ENCODE peak calls at places on chromosomes 12 and 14, in eight cellular contexts. C is activated CD4-positive, alpha-beta T cell treated with anti-CD3 and anti-CD28 coated beads for 48 hours; K is HL-60; E is EH; J is globus pallidus; F is NCI-H2081; O is lower lobe of right lung; M is cardiac fibroblast. X is an unnamed sample.

GRCh38 chr12:61758661-61759060 is 501.5 kb upstream of the USP15 start:
- DNase-seq in C (no peak), K (no peak), E (no peak), J (no peak), F (no peak), O (no peak), M (no peak), X (no peak)

GRCh38 chr14:101563654-101564443 is 2.6 kb downstream of the DIO3 start:
- DNase-seq in C (no peak), K (no peak), E (no peak), J (no peak), F (no peak), O (peak; percentile 26), M (no peak), X (no peak)

GRCh38 chr14:50830044-50830931 is 674 bp downstream of the NIN start:
- DNase-seq in C (peak; percentile 70), K (peak; percentile 78), E (peak; percentile 55), J (peak; percentile 57), F (peak; percentile 46), O (peak; percentile 73), M (peak; percentile 43), X (peak; percentile 54)

GRCh38 chr12:42611571-42612257 is 22.2 kb upstream of the PRICKLE1 start:
- DNase-seq in C (no peak), K (no peak), E (no peak), J (no peak), F (no peak), O (no peak), M (peak; percentile 4), X (no peak)

GRCh38 chr14:91237219-91237618 is 7.3 kb downstream of the GPR68 start:
- DNase-seq in C (no peak), K (no peak), E (peak; percentile 86), J (no peak), F (no peak), O (no peak), M (peak; percentile 42), X (no peak)

GRCh38 chr14:85471744-85472143 is 58.2 kb upstream of the FLRT2 start:
- DNase-seq in C (no peak), K (no peak), E (peak; percentile 98), J (no peak), F (no peak), O (no peak), M (peak; percentile 88), X (no peak)

GRCh38 chr12:80698266-80698665 is 9.2 kb upstream of the MYF6 start:
- DNase-seq in C (no peak), K (no peak), E (no peak), J (no peak), F (no peak), O (no peak), M (no peak), X (no peak)

GRCh38 chr12:107236824-107237467 is 143.6 kb upstream of the CRY1 start:
- DNase-seq in C (no peak), K (no peak), E (peak; percentile 20), J (no peak), F (no peak), O (no peak), M (no peak), X (no peak)

GRCh38 chr14:35123388-35123703 is 994 bp downstream of the PRORP start:
- DNase-seq in C (no peak), K (peak; percentile 2), E (no peak), J (no peak), F (no peak), O (no peak), M (no peak), X (no peak)

GRCh38 chr14:102320033-102320660 is 601 bp downstream of the ZNF839 start:
- DNase-seq in C (peak; percentile 51), K (peak; percentile 27), E (peak; percentile 61), J (peak; percentile 48), F (peak; percentile 12), O (peak; percentile 58), M (peak; percentile 54), X (peak; percentile 45)

GRCh38 chr12:2779281-2779680 is 15.5 kb upstream of the FKBP4 start:
- DNase-seq in C (no peak), K (no peak), E (no peak), J (no peak), F (no peak), O (no peak), M (no peak), X (no peak)

GRCh38 chr12:46217686-46218508 is 50.9 kb downstream of the SLC38A1 start:
- DNase-seq in C (peak; percentile 61), K (peak; percentile 93), E (no peak), J (peak; percentile 57), F (no peak), O (no peak), M (no peak), X (no peak)

GRCh38 chr12:96236221-96236822 is 42.1 kb downstream of the ELK3 start:
- DNase-seq in C (peak; percentile 59), K (peak; percentile 6), E (peak; percentile 34), J (no peak), F (no peak), O (no peak), M (peak; percentile 86), X (no peak)

GRCh38 chr14:98163285-98163741 is 1108.7 kb downstream of the BCL11B start:
- DNase-seq in C (no peak), K (no peak), E (no peak), J (no peak), F (no peak), O (no peak), M (no peak), X (no peak)

GRCh38 chr14:61264022-61264571 is 17.0 kb downstream of the TMEM30B start:
- DNase-seq in C (no peak), K (no peak), E (no peak), J (no peak), F (no peak), O (no peak), M (no peak), X (peak; percentile 67)

GRCh38 chr14:68232643-68233055 is 413.1 kb downstream of the RAD51B start:
- DNase-seq in C (peak; percentile 56), K (no peak), E (peak; percentile 99), J (peak; percentile 42), F (no peak), O (no peak), M (peak; percentile 99), X (no peak)

GRCh38 chr14:90632868-90633267 is 183.4 kb downstream of the TTC7B start:
- DNase-seq in C (no peak), K (no peak), E (no peak), J (no peak), F (no peak), O (no peak), M (no peak), X (no peak)

GRCh38 chr14:44981198-44981597 is 19.2 kb downstream of the TOGARAM1 start:
- DNase-seq in C (no peak), K (no peak), E (no peak), J (no peak), F (no peak), O (no peak), M (no peak), X (no peak)

GRCh38 chr14:27164139-27164538 is 566.3 kb upstream of the NOVA1 start:
- DNase-seq in C (no peak), K (no peak), E (no peak), J (no peak), F (no peak), O (no peak), M (no peak), X (no peak)

GRCh38 chr14:55316528-55316927 is 45.3 kb downstream of the FBXO34 start:
- DNase-seq in C (no peak), K (no peak), E (no peak), J (no peak), F (no peak), O (no peak), M (no peak), X (no peak)

GRCh38 chr14:95361373-95362179 is 41.9 kb upstream of the CLMN start:
- DNase-seq in C (peak; percentile 69), K (peak; percentile 40), E (no peak), J (peak; percentile 38), F (no peak), O (peak; percentile 61), M (peak; percentile 26), X (no peak)

GRCh38 chr12:113589437-113589836 is 117.8 kb upstream of the LHX5 start:
- DNase-seq in C (no peak), K (no peak), E (no peak), J (no peak), F (no peak), O (no peak), M (no peak), X (no peak)

GRCh38 chr14:56482306-56482705 is 97.3 kb upstream of the TMEM260 start:
- DNase-seq in C (peak; percentile 9), K (peak; percentile 7), E (peak; percentile 18), J (no peak), F (peak; percentile 36), O (no peak), M (peak; percentile 41), X (peak; percentile 28)

GRCh38 chr12:26939192-26939832 is 1.0 kb downstream of the FGFR1OP2 start:
- DNase-seq in C (no peak), K (peak; percentile 25), E (no peak), J (no peak), F (no peak), O (no peak), M (no peak), X (no peak)

GRCh38 chr12:54220092-54220557 is 31.3 kb upstream of the SMUG1 start:
- DNase-seq in C (peak; percentile 77), K (peak; percentile 55), E (peak; percentile 84), J (peak; percentile 75), F (peak; percentile 64), O (no peak), M (peak; percentile 78), X (peak; percentile 77)

GRCh38 chr14:103697601-103698379 is 17.5 kb downstream of the XRCC3 start:
- DNase-seq in C (no peak), K (no peak), E (no peak), J (no peak), F (no peak), O (peak; percentile 26), M (no peak), X (no peak)

GRCh38 chr12:103269962-103270361 is 225.8 kb downstream of the C12orf42 start:
- DNase-seq in C (no peak), K (no peak), E (no peak), J (no peak), F (no peak), O (no peak), M (no peak), X (no peak)

GRCh38 chr12:55935742-55936151 is 4.8 kb downstream of the DGKA start:
- DNase-seq in C (peak; percentile 56), K (no peak), E (no peak), J (no peak), F (no peak), O (peak; percentile 47), M (peak; percentile 25), X (no peak)